ENCODE peak calls at places on chromosome 2, in four cellular contexts. X is HL-60, G is GM12878, U is K562. M is an unnamed sample.

GRCh38 chr2:23418056-23418455 is 33.1 kb downstream of the KLHL29 start:
- DNase-seq in G (no peak), U (no peak), X (no peak), M (no peak)

GRCh38 chr2:222448806-222449205 is 24.5 kb downstream of the SGPP2 start:
- DNase-seq in U (no peak), X (peak), G (no peak), M (no peak)

GRCh38 chr2:233436691-233437438 is 82.6 kb downstream of the DGKD start:
- DNase-seq in G (no peak), U (no peak), X (no peak), M (no peak)

GRCh38 chr2:174581543-174581942 is 16.1 kb downstream of the WIPF1 start:
- DNase-seq in G (no peak), X (no peak), U (no peak), M (no peak)

GRCh38 chr2:206255003-206255402 is 19.5 kb upstream of the ZDBF2 start:
- DNase-seq in G (no peak), U (no peak), X (no peak), M (no peak)

GRCh38 chr2:142218471-142218870 is 87.7 kb upstream of the LRP1B start:
- DNase-seq in G (no peak), X (no peak), U (no peak), M (no peak)

GRCh38 chr2:240576036-240576435 is 7.8 kb downstream of the RNPEPL1 start:
- DNase-seq in G (no peak), U (no peak), X (no peak), M (no peak)

GRCh38 chr2:41879367-41879871 is 168.4 kb upstream of the PKDCC start:
- DNase-seq in U (no peak), X (no peak), G (no peak), M (no peak)

GRCh38 chr2:37417321-37417720 is 72.9 kb downstream of the QPCT start:
- DNase-seq in G (no peak), U (no peak), X (no peak), M (no peak)

GRCh38 chr2:168691221-168691620 is 111.2 kb upstream of the NOSTRIN start:
- DNase-seq in X (no peak), G (no peak), U (no peak), M (no peak)

GRCh38 chr2:14756122-14756541 is 123.6 kb downstream of the LRATD1 start:
- DNase-seq in G (no peak), U (no peak), X (no peak), M (no peak)

GRCh38 chr2:209460151-209460761 is 36.4 kb downstream of the MAP2 start:
- DNase-seq in X (no peak), G (no peak), U (no peak), M (no peak)

GRCh38 chr2:223528036-223528435 is 74.1 kb downstream of the SCG2 start:
- DNase-seq in U (no peak), G (no peak), X (no peak), M (no peak)

GRCh38 chr2:188666503-188666902 is 307.7 kb upstream of the COL3A1 start:
- DNase-seq in G (no peak), U (no peak), X (no peak), M (no peak)

GRCh38 chr2:42849311-42849710 is 56.9 kb upstream of the HAAO start:
- DNase-seq in U (no peak), X (no peak), G (no peak), M (no peak)

GRCh38 chr2:10120938-10121574 is 1.5 kb upstream of the RRM2 start:
- DNase-seq in U (no peak), X (no peak), G (no peak), M (no peak)

GRCh38 chr2:75233965-75234364 is 34.6 kb upstream of the TACR1 start:
- DNase-seq in G (no peak), U (no peak), X (no peak), M (no peak)

GRCh38 chr2:219520079-219520478 is 5.8 kb downstream of the ASIC4 start:
- DNase-seq in G (no peak), U (peak), X (no peak), M (no peak)

GRCh38 chr2:159200498-159200897 is 86.0 kb downstream of the WDSUB1 start:
- DNase-seq in U (no peak), X (no peak), G (no peak), M (no peak)

GRCh38 chr2:186032337-186032736 is 293.7 kb downstream of the FSIP2 start:
- DNase-seq in X (no peak), U (no peak), G (no peak), M (no peak)

GRCh38 chr2:229090231-229090630 is 180.9 kb downstream of the PID1 start:
- DNase-seq in G (no peak), X (no peak), U (no peak), M (no peak)

GRCh38 chr2:197073701-197074433 is 147.4 kb upstream of the PGAP1 start:
- DNase-seq in X (no peak), U (no peak), G (no peak), M (no peak)

GRCh38 chr2:21422050-21422449 is 298.3 kb downstream of the TDRD15 start:
- DNase-seq in U (peak), G (no peak), X (peak), M (peak)

GRCh38 chr2:14827226-14828023 is 194.9 kb downstream of the LRATD1 start:
- DNase-seq in U (no peak), X (no peak), G (no peak), M (no peak)

GRCh38 chr2:67295851-67296250 is 101.3 kb upstream of the ETAA1 start:
- DNase-seq in G (no peak), X (no peak), U (no peak), M (no peak)

GRCh38 chr2:85037622-85038021 is 66.7 kb downstream of the KCMF1 start:
- DNase-seq in G (no peak), X (no peak), U (no peak), M (no peak)

GRCh38 chr2:101614127-101614759 is 83.3 kb upstream of the MAP4K4 start:
- DNase-seq in G (no peak), X (no peak), U (no peak), M (no peak)

GRCh38 chr2:101617786-101618185 is 79.7 kb upstream of the MAP4K4 start:
- DNase-seq in X (no peak), U (no peak), G (no peak), M (no peak)

GRCh38 chr2:101616411-101616810 is 81.1 kb upstream of the MAP4K4 start:
- DNase-seq in X (no peak), G (no peak), U (no peak), M (no peak)

GRCh38 chr2:101619191-101619591 is 78.3 kb upstream of the MAP4K4 start:
- DNase-seq in G (no peak), U (no peak), X (peak), M (no peak)

DNA sequence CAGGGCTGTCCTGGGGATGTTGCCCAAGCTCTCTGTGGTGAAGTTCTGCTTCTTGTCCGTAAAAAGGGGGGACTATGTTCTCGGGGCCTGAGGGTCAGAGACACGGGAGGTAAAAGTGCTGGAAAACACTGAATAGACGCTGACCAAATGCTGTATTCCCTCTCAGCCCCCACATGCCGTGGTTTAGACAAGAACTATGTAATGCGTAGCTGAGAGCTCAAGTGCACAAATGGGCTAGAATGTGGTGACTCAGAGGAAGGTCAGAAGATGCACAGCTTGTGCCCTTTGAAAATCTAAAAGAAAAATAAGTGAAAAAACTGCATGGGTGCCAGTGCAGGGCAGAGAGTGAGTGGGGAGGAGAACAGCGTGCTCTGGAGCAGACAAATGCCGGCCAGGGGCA is 80.3 kb upstream of the MAP4K4 start:
- DNase-seq in G (no peak), U (no peak), X (no peak), M (no peak)
- TF ChIP-seq SPI1 in G (no peak), U (no peak), X (no peak), M (no peak)

GRCh38 chr2:65300134-65300771 is 72.6 kb downstream of the ACTR2 start:
- DNase-seq in G (no peak), X (no peak), U (no peak), M (no peak)
- TF ChIP-seq POLR2AphosphoS5 in G (no peak), X (no peak), U (no peak), M (no peak)

GRCh38 chr2:71256421-71256820 is 29.5 kb upstream of the PAIP2B start:
- DNase-seq in X (no peak), U (no peak), G (no peak), M (no peak)
- TF ChIP-seq SPI1 in X (no peak), U (no peak), G (no peak), M (no peak)

DNA sequence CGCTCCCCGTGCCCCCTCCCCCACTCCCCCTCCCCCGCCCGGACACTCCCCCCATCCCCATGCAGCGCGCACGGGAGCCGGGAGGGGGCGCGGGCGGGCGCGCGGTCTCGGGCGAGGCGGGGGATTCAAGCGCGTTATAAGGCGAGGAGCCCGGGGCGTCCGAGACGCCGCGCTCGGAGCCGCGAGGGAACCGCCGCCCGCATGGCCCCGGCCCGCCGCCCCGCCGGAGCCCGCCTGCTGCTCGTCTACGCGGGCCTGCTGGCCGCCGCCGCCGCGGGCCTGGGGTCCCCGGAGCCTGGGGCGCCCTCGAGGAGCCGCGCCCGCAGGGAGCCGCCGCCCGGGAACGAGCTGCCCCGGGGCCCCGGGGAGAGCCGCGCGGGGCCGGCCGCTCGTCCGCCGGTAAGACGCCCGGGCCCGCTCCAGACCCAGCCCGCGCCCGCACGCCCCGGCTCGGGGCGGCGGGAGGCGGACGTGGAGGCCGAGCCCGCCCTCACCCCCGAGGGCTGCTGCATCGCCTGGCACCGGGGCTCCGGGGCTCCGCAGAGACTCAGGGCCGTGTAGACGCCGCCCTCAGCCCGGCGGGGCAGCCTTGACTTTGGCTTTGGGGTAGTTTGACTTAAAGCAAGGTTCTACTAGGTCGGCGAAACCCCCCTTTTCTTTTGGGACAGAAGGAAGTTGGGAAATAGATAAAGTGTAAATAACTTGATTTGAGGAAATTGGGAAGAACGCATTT is at the start of gene ERFE:
- DNase-seq in G (no peak), U (peak), X (peak), M (peak)
- TF ChIP-seq POLR2AphosphoS5 in G (no peak), U (no peak), X (no peak), M (no peak)

M was measured in GM12891.